ENCODE peak calls at places on chromosomes 1 and 21, in nine cellular contexts. T, U, I, R, J, E, Y, P and W are unnamed samples.

GRCh38 chr1:174433451-174433850 is 14.3 kb upstream of the GPR52 start:
- DNase-seq in E (no peak), J (no peak), U (no peak), P (no peak), Y (no peak), I (no peak), T (no peak), R (no peak), W (no peak)

GRCh38 chr1:9371391-9371935 is 78.8 kb downstream of the SPSB1 start:
- DNase-seq in U (no peak), P (peak), I (no peak), E (peak), R (no peak), Y (peak), T (peak), J (no peak), W (no peak)

GRCh38 chr1:189513091-189513490 is 964.6 kb downstream of the BRINP3 start:
- DNase-seq in I (no peak), J (no peak), T (no peak), P (no peak), E (peak), R (no peak), Y (no peak), U (no peak), W (no peak)

GRCh38 chr1:6969106-6969505 is 183.9 kb downstream of the CAMTA1 start:
- DNase-seq in J (no peak), I (peak), P (no peak), T (no peak), R (peak), E (no peak), Y (no peak), U (no peak), W (no peak)

GRCh38 chr21:42061195-42061865 is 9.8 kb upstream of the UMODL1 start:
- DNase-seq in I (peak), E (no peak), R (no peak), U (peak), J (peak), P (no peak), Y (peak), T (no peak), W (peak)

GRCh38 chr1:179883739-179884138 is 1.7 kb downstream of the TOR1AIP1 start:
- DNase-seq in Y (no peak), J (no peak), U (no peak), P (no peak), T (no peak), E (peak), I (no peak), R (no peak), W (peak)

GRCh38 chr1:153404768-153405167 is 11.6 kb upstream of the S100A7A start:
- DNase-seq in R (no peak), U (peak), J (peak), P (no peak), T (peak), I (peak), E (peak), Y (peak), W (peak)

GRCh38 chr1:83901547-83902155 is 97.3 kb downstream of the TTLL7 start:
- DNase-seq in E (no peak), Y (peak), U (no peak), T (peak), R (no peak), I (no peak), P (peak), J (no peak), W (no peak)

GRCh38 chr1:244092293-244093264 is 41.5 kb downstream of the ZBTB18 start:
- DNase-seq in E (no peak), U (no peak), T (no peak), J (no peak), Y (peak), R (no peak), I (no peak), P (no peak), W (no peak)

GRCh38 chr1:80444171-80444570 is 1356.6 kb upstream of the ADGRL2 start:
- DNase-seq in R (no peak), P (no peak), I (no peak), Y (no peak), U (no peak), E (no peak), J (no peak), T (no peak), W (no peak)

GRCh38 chr1:154767315-154768240 is 102.5 kb downstream of the KCNN3 start:
- DNase-seq in T (no peak), E (no peak), Y (no peak), P (no peak), U (no peak), I (peak), J (no peak), R (peak), W (no peak)

GRCh38 chr21:43305811-43306311 is 121.1 kb downstream of the SIK1 start:
- DNase-seq in R (no peak), J (no peak), P (no peak), E (no peak), I (peak), T (no peak), Y (no peak), U (no peak), W (no peak)

GRCh38 chr1:225961659-225962439 is 20.8 kb upstream of the LEFTY2 start:
- DNase-seq in J (no peak), E (no peak), Y (no peak), T (no peak), I (peak), P (no peak), R (no peak), U (no peak), W (no peak)

GRCh38 chr1:240173836-240174235 is 82.2 kb downstream of the FMN2 start:
- DNase-seq in I (no peak), P (no peak), E (no peak), J (no peak), T (no peak), U (no peak), Y (no peak), R (no peak), W (no peak)

GRCh38 chr1:198295975-198296374 is 139.2 kb downstream of the NEK7 start:
- DNase-seq in U (no peak), J (no peak), E (no peak), P (no peak), I (no peak), R (no peak), Y (no peak), T (no peak), W (no peak)

GRCh38 chr1:20138961-20139550 is at the start of gene PLA2G2F:
- DNase-seq in J (no peak), U (no peak), P (no peak), Y (no peak), I (no peak), E (no peak), R (no peak), T (no peak), W (no peak)

GRCh38 chr1:153697191-153697872 is 18.8 kb downstream of the NPR1 start:
- DNase-seq in Y (no peak), U (peak), I (no peak), T (no peak), E (peak), P (no peak), R (no peak), J (no peak), W (no peak)

GRCh38 chr1:207845109-207845508 is 65.8 kb downstream of the CD34 start:
- DNase-seq in T (no peak), J (no peak), R (no peak), E (no peak), U (no peak), Y (no peak), P (no peak), I (no peak), W (peak)

GRCh38 chr1:164611754-164612642 is 53.0 kb downstream of the PBX1 start:
- DNase-seq in Y (peak), I (no peak), U (no peak), P (peak), J (no peak), E (peak), T (peak), R (peak), W (no peak)

GRCh38 chr21:42300956-42301355 is 14.3 kb downstream of the TFF3 start:
- DNase-seq in Y (no peak), R (no peak), J (no peak), E (no peak), I (peak), P (no peak), U (no peak), T (no peak), W (no peak)

GRCh38 chr1:209758360-209758759 is 2.5 kb downstream of the TRAF3IP3 start:
- DNase-seq in P (no peak), T (no peak), U (no peak), R (no peak), I (no peak), Y (no peak), J (no peak), E (no peak), W (peak)

GRCh38 chr1:180117764-180118116 is 36.9 kb upstream of the QSOX1 start:
- DNase-seq in E (no peak), R (no peak), I (no peak), J (no peak), U (no peak), P (no peak), T (no peak), Y (no peak), W (no peak)

GRCh38 chr1:94863919-94864318 is 43.8 kb downstream of the SLC44A3 start:
- DNase-seq in U (no peak), I (no peak), P (peak), J (no peak), R (no peak), Y (peak), T (peak), E (no peak), W (no peak)

GRCh38 chr1:40143891-40144575 is 17.2 kb upstream of the RLF start:
- DNase-seq in R (no peak), J (no peak), Y (peak), U (no peak), P (peak), T (peak), I (no peak), E (peak), W (no peak)

GRCh38 chr1:14112613-14113012 is 412.6 kb downstream of the PRDM2 start:
- DNase-seq in P (no peak), Y (no peak), U (no peak), I (no peak), R (no peak), T (no peak), J (no peak), E (no peak), W (no peak)

GRCh38 chr1:235416662-235417049 is 49.4 kb downstream of the TBCE start:
- DNase-seq in Y (no peak), J (no peak), P (no peak), I (no peak), T (no peak), R (no peak), E (no peak), U (no peak), W (no peak)

GRCh38 chr21:44449473-44450363 is 5.6 kb upstream of the LRRC3 start:
- DNase-seq in J (no peak), T (no peak), P (no peak), Y (no peak), E (no peak), U (no peak), I (peak), R (peak), W (no peak)

GRCh38 chr1:225879521-225880209 is 2.5 kb downstream of the TMEM63A start:
- DNase-seq in Y (peak), U (no peak), E (no peak), I (peak), P (peak), J (no peak), T (no peak), R (no peak), W (peak)

GRCh38 chr21:40603774-40604173 is 243.2 kb downstream of the DSCAM start:
- DNase-seq in R (no peak), P (no peak), E (no peak), I (no peak), J (no peak), Y (no peak), T (no peak), U (no peak), W (no peak)

GRCh38 chr1:207333620-207334019 is 12.1 kb downstream of the CD55 start:
- DNase-seq in T (no peak), E (no peak), U (no peak), J (no peak), P (no peak), I (no peak), Y (no peak), R (no peak), W (no peak)

GRCh38 chr21:27584266-27584665 is 617.4 kb upstream of the ADAMTS5 start:
- DNase-seq in Y (no peak), E (no peak), J (no peak), R (no peak), U (no peak), I (no peak), P (no peak), T (no peak), W (no peak)

DNA sequence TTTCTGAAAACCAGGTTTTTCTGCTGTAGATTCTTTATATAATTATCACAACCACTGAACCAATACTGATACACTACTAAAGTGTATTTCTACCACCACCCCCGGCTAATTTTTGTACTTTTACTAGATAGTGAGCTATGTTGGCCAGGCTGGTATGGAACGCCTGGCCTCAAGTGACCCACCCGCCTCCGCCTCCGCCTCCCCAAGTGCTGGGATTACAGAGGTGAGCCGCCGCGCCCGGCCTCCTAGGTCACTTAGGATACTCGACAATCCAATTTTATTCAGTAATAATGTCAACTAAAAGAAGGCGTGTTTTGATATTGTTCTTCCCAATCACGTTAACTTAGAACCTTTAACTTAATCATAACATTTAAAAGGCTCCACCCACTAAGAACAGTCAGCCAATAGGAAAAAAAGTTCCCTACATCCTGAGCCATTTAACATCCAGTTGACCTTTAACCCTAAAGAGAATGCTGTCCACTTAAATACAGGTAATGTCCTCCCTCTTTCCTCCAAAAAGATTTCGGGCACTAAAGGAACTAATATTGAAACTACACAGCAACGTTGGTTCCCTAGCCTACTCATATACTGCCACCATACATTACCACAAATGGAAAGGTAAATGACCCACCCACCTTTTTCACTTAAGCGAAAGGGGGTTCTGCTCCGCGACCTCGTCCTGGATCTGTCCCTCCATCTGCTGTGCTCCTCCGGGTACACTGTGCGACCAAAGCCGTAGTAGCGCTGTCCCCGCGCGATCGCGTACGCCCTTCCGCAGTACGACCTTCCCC is 1.2 kb downstream of the RSRP1 start:
- DNase-seq in T (no peak), U (no peak), I (peak), E (peak), Y (peak), J (no peak), R (no peak), P (no peak), W (no peak)
- TF ChIP-seq POLR2AphosphoS5 in T (no peak), U (no peak), I (no peak), E (peak), Y (peak), J (no peak), R (no peak), P (no peak), W (no peak)

DNA sequence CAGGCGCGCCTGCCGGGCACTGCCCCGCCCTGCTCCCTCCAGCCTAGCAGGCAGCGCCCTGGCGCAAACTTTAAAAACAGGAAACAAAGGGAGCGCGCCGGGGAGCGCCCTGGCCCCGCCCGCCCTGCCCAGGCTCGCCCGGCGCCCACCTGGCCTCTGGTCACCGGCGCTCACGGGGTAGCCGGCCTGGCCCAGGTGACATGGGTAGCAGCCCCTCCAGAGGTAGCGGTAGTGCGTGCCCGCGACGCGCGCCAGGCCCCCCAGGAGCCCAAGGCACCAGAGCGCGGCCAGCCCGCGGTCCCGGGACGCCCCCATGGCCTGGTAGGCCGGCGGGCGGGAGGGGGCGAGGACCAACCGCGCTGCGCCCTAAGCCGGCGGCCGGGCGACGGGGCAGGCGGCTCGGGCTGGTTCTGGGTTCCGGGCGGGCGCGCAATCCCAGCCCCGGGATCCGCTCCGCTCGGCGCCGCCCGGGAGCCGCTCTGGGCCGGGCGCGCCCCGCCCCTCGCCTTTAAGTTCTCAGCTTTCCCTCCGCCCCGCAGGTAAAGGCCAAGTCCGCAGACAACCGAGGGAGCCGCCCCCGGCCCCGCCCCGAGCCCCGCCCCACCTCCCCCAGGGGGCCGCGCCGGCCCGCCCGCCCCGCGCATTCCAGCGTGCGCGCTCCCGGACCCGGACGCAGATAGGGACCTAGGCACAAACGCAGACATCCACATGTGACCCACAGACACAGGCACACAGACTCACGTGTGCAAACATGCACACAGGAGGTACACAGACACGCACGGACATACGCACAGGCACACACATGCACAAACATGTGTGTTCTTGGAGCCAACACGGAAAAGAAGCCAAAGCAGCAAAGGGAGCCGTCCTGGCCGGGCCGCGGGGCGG is 76.7 kb downstream of the ARHGEF16 start:
- DNase-seq in E (peak), P (peak), T (peak), J (peak), I (peak), Y (peak), R (peak), U (no peak), W (peak)
- TF ChIP-seq POLR2AphosphoS5 in E (peak), P (peak), T (no peak), J (no peak), I (peak), Y (peak), R (peak), U (no peak), W (peak)

GRCh38 chr1:42958488-42959317 is at the start of gene SLC2A1:
- DNase-seq in U (peak), J (peak), Y (peak), P (peak), E (peak), I (peak), T (peak), R (peak), W (peak)

GRCh38 chr1:42957229-42957879 is 1.3 kb downstream of the SLC2A1 start:
- DNase-seq in I (peak), J (no peak), E (peak), R (no peak), T (no peak), P (peak), U (no peak), Y (peak), W (no peak)

GRCh38 chr1:42956739-42957138 is 1.9 kb downstream of the SLC2A1 start:
- DNase-seq in R (no peak), T (no peak), E (no peak), J (no peak), P (no peak), U (no peak), I (no peak), Y (no peak), W (no peak)

GRCh38 chr1:42955311-42956063 is 3.2 kb downstream of the SLC2A1 start:
- DNase-seq in T (no peak), R (no peak), P (no peak), Y (no peak), J (no peak), E (no peak), U (no peak), I (no peak), W (no peak)

GRCh38 chr1:42957880-42958487 is 684 bp downstream of the SLC2A1 start:
- DNase-seq in R (peak), Y (peak), U (peak), I (peak), J (peak), E (peak), P (peak), T (peak), W (peak)
- TF ChIP-seq POLR2AphosphoS5 in R (no peak), Y (no peak), U (no peak), I (peak), J (no peak), E (no peak), P (no peak), T (no peak), W (no peak)

DNA sequence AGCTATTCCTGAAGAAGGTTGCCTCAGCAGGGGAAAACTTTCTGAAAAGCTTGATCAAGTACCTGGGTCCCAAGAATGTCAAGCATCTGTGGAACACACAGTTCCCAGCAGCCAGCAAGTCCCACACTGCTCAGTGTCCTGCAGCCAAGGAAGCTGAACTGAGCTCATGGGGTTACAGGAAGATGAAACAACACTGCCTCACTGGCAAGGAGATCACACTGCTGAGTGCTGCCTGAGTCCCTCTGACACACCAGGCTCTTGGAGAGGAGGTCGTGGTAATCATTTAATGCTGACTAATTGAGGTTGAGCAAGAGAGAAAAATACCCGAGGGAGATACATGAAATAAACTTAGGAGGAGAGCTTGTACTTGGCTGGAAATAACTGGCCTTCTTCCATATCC is 75.2 kb downstream of the MPZL1 start:
- DNase-seq in T (peak), I (no peak), U (no peak), P (peak), E (peak), R (no peak), J (no peak), Y (peak), W (peak)
- TF ChIP-seq POLR2AphosphoS5 in T (peak), I (no peak), U (no peak), P (peak), E (no peak), R (peak), J (no peak), Y (peak), W (no peak)

DNA sequence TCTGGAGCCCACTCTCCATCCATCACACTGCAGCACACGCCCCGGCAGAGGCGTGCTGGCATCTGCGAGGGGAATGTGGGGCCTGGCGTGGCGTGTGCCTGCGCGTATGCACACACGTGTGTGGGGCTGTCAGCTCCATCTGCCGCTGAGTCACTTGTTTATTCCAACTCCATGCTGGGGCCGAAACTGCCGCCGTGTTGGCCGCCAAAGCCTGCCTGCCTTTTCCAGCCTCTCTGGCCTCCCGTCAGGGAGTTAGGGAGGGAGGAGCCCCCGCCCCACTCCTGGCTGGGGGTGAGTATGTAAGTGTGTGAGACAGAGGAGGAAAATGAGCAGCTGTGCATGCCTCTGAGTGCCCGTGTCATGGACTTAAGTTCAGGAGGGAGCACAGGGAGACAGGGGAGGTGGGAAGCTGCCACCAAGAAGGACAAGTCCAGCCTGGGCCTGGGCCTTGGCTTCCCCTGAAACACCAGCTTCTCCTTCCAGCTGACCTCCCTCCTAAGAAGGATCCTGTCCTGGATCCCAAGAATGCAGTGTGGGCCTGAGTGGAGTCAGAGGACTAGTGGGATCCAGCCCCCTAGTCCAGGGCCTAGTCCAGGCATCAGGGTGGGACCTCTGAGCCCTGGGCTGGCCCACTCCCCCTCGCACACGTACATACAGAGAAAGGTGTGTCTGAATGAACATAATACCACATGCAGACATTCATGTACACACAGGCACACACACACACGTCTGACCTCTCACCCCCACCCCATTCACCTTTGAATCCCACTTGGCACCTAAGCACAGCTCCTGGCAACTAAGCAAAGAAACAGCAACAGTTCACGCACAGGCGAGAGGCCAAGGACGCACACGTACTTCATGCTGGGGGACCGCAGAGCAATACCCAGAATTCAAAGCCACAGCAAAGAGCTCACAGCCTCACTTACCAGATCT is 24.7 kb downstream of the MEF2D start:
- DNase-seq in E (no peak), Y (peak), T (peak), U (no peak), I (peak), P (peak), J (no peak), R (peak), W (no peak)
- TF ChIP-seq POLR2AphosphoS5 in E (no peak), Y (peak), T (peak), U (peak), I (peak), P (peak), J (no peak), R (peak), W (no peak)